ENCODE peak calls at places on chromosomes 3 and 15, in five cellular contexts. T is esophagus muscularis mucosa, M is lower leg skin, B is transverse colon, D is ovary. N is an unnamed sample.

GRCh38 chr3:195075199-195075940 is 195.6 kb downstream of the XXYLT1 start:
- DNase-seq in T (no peak), D (no peak), M (no peak), B (no peak), N (peak)

GRCh38 chr15:43183270-43183669 is 1.9 kb upstream of the CCNDBP1 start:
- DNase-seq in M (no peak), B (no peak), T (no peak), D (no peak), N (no peak)

GRCh38 chr3:72165337-72165736 is 380.4 kb upstream of the PROK2 start:
- DNase-seq in M (no peak), D (no peak), B (no peak), T (no peak), N (no peak)

GRCh38 chr15:96350884-96351639 is 20.6 kb downstream of the NR2F2 start:
- DNase-seq in B (no peak), T (no peak), M (no peak), D (no peak), N (no peak)

GRCh38 chr3:42822828-42823227 is 13.6 kb downstream of the ACKR2 start:
- DNase-seq in D (no peak), M (no peak), B (no peak), T (no peak), N (no peak)

GRCh38 chr3:44464509-44464908 is 13.0 kb downstream of the ZNF445 start:
- DNase-seq in T (no peak), D (no peak), B (no peak), M (no peak), N (no peak)

GRCh38 chr3:193650585-193650984 is 57.6 kb downstream of the OPA1 start:
- DNase-seq in T (no peak), D (no peak), B (no peak), M (no peak), N (no peak)

GRCh38 chr15:22810735-22811338 is 24.4 kb downstream of the NIPA1 start:
- DNase-seq in T (no peak), B (no peak), D (no peak), M (peak), N (no peak)

GRCh38 chr3:25556504-25556903 is 108.2 kb downstream of the TOP2B start:
- DNase-seq in D (no peak), B (no peak), M (no peak), T (no peak), N (no peak)

GRCh38 chr15:101273534-101273933 is 3.8 kb downstream of the SELENOS start:
- DNase-seq in T (no peak), B (no peak), M (no peak), D (no peak), N (no peak)

GRCh38 chr3:51498871-51499790 is 684 bp downstream of the DCAF1 start:
- DNase-seq in D (peak), B (peak), T (peak), M (peak), N (peak)
- TF ChIP-seq POLR2A in D (peak), B (peak), T (peak), M (no peak), N (peak)

GRCh38 chr15:69392352-69392751 is 21.8 kb upstream of the KIF23 start:
- DNase-seq in M (no peak), T (no peak), D (no peak), B (no peak), N (no peak)

GRCh38 chr15:69395460-69395859 is 18.7 kb upstream of the KIF23 start:
- DNase-seq in D (no peak), T (no peak), B (no peak), M (no peak), N (no peak)

GRCh38 chr15:69395991-69396390 is 18.2 kb upstream of the KIF23 start:
- DNase-seq in B (no peak), M (no peak), D (no peak), T (no peak), N (no peak)

GRCh38 chr15:69394556-69395282 is 19.4 kb upstream of the KIF23 start:
- DNase-seq in M (peak), D (peak), T (peak), B (peak), N (peak)

DNA sequence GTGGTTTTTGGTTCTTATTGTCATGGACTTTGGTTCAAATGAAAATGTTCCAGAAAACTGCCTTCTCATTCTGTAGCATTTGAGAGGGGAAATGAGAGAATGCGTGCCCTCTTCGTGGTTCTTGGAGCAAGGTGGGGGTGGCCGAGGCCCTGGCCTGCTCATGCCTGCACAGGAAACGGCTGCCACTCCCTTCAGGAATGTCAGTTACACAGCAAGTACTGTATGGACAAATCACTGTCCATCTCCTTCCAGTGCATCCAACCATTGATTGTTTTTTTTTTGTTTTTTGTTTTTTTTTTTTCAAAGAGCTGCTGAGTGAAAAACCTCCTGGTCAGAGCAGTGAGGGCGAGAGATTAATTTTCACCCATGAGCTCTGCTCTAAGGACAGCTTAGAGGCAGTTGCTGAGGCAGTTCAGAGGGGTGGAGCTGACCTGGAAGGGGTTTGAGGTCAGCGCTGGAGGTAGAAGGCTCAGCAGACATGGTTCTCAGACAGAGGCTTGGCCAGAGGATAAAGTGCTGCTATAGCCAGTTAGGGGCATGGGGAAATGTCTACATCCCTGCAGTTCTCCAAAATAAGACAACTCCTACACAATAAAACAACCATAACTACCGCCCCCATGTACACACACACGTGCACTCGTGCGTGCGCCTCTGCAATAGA is 20.2 kb upstream of the KIF23 start:
- DNase-seq in T (no peak), D (no peak), M (no peak), B (no peak), N (no peak)
- TF ChIP-seq POLR2A in T (no peak), D (no peak), M (no peak), B (no peak), N (no peak)

GRCh38 chr3:100869787-100870186 is 123.4 kb downstream of the ABI3BP start:
- DNase-seq in T (no peak), M (no peak), B (no peak), D (no peak), N (no peak)

GRCh38 chr3:100865442-100865841 is 127.8 kb downstream of the ABI3BP start:
- DNase-seq in M (no peak), B (no peak), T (no peak), D (no peak), N (no peak)

GRCh38 chr3:100868894-100869293 is 124.3 kb downstream of the ABI3BP start:
- DNase-seq in M (no peak), B (no peak), D (no peak), T (no peak), N (no peak)

DNA sequence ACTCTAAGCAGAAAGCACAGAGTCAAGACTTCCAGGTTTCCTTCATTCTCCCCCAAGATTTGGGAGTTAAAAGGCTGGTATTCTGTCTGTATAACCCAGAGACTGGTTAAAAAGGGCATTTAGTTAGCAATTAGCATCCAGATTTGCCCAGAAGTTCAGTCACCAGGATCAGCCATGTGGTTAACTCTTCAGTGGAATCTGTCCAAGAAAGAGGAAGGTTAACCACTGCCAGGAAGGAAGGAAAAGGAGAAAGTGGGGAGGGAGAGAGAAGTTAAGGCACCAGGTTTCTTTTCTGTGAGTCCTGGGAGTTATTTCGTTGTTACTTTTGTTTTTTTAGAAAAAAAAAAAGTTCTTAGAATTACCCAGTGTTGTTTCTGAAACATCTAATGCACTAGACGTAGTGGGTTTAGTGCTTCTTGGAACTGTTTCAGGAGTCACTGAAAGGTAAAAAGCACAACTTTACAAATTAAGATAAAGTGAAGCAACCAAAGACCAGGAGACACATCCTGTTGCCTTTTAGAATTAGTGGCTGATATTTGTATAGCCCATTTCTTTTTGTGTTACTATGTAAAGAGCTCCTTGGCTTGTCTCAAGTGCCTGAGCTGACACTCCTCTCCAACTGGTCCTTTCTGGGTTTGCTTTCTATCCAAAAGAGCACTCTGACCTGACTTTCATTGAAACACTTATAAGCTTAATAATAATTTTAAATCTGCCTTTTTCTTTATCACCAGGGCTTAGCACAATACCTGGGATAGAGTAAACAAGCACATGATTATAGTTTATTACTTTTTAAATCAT is 128.6 kb downstream of the ABI3BP start:
- DNase-seq in T (no peak), D (no peak), B (no peak), M (no peak), N (no peak)
- TF ChIP-seq POLR2A in T (no peak), D (no peak), B (no peak), M (no peak), N (no peak)

DNA sequence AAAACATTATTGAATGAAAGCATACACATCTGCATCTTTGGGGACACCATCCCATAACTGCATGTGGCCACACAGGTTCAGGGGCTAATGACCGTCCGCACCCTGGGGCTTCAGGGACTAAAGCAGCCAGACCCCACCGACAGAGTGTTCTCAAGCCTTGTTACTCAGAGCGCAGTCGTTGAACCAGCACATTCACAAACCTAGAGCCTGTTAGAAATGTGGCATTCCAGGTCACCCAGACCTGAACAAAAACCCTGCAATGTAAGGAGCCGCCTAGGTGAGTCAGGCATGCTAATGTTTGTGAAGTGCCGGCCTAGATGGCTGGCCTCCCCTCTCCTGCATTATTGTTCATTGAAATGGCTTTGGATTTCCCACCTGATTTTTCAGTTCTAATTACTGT is 52.3 kb upstream of the HACD2 start:
- DNase-seq in M (no peak), D (no peak), B (no peak), T (no peak), N (peak)
- TF ChIP-seq POLR2A in M (no peak), D (no peak), B (no peak), T (no peak), N (no peak)

DNA sequence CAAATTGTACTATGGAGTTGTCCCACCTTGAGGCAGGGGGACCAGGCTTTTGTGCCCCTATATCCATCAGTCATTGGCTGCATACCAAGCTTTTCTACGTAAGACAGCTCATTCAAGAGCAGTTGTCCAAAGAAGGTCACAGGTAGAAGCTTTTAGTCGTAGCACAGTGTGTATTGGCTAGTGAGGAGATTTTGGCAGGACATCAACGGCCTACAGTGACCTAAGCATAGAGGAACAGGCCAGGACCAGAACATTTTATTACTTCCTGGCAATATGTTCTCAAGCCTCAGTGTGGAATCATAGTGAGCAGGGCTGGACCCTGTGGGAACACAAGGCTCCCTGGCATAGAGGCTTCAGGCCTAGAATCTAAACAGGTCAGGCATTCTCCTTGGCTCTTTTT is 105.4 kb upstream of the ANKRD28 start:
- DNase-seq in D (peak), B (no peak), M (no peak), T (peak), N (no peak)
- TF ChIP-seq POLR2A in D (no peak), B (no peak), M (no peak), T (no peak), N (no peak)

DNA sequence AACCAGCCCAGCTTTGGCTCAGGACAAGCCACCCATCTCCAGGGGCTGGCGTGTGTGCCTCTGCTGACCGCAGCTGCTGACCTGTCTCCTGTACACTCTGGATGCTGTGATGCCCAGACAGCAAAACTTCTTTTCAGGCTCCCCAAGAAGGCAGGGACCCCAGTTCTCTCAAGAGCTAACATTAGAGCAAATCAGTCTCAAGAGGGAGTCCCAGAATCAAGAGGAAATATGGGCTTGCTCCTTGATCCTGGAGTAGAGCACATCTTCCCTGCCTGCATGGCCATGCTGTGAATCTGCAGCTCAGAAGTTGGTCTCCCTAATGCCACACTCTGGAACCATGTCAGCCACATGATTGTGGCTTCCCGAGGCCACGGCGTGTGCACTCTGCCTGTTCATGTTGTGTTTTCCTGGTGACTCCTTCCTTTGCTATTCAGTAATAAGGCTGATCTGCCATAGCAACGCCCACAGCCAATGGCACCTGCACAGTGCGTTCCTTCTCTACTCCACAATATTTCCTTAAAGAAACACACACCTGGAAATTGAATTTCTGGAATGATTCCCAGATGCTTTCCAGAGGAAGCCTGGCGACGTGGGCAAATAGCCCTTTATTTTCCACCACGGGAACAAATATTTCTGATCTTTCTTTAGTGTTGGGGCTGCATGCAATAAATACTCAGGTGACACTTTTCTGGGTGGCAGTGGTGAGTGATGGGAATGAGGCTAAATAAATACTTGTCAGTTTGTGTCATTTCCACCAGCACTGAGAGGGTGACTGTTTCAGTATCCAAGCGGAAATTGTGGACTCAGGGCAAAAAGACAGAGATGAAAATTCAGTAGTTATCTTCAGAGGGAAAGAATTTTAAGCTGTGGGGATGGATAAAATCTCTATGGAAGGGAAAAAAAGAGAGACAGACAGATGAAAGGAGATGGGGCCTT is 21.9 kb upstream of the THSD4 start:
- DNase-seq in B (peak), D (no peak), T (peak), M (no peak), N (peak)
- TF ChIP-seq POLR2A in B (peak), D (no peak), T (no peak), M (no peak), N (no peak)

DNA sequence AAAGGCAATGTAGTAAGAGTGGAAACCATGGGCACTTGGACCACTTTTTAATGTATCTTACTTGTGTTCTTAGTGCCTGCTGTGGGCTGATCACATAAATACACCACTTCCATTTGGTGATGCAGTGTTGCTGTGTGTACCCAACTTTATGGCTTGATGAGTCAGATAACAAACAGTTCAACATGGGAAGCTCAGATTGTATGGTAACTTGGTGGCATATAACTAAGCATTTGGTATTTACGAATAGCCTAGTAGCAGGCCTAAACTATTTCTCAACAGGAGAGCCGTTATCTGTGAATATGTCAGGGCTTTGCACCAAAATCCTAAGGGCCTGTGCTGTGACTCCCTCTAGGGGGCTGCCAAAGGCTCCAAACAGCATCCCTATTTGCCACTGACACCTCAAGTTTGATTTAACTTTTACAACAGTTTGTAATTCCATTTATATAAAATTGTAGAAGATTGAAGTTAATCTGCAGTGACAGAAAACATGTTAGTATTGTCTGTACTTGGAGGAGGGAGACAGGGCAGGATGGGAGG is 640.4 kb upstream of the CADM2 start:
- DNase-seq in T (no peak), M (no peak), D (no peak), B (no peak), N (no peak)
- TF ChIP-seq POLR2A in T (no peak), M (no peak), D (no peak), B (no peak), N (no peak)

GRCh38 chr15:40238927-40239591 is at the start of gene PAK6:
- DNase-seq in D (peak), M (peak), T (no peak), B (peak), N (peak)
- TF ChIP-seq POLR2A in D (no peak), M (no peak), T (no peak), B (no peak), N (no peak)

GRCh38 chr3:132659370-132660055 is at the start of gene ACAD11:
- DNase-seq in B (peak), D (peak), T (peak), M (peak), N (peak)
- TF ChIP-seq POLR2A in B (no peak), D (no peak), T (no peak), M (no peak), N (peak)